ENCODE peak calls at places on chromosomes 5 and 9, in ten cellular contexts. R is prostate gland; Y is breast epithelium; W is GM23248; L is Peyer's patch; F is thyroid gland; G is effector memory CD4-positive, alpha-beta T cell; U is mammary epithelial cell; C is transverse colon; I is psoas muscle. S is an unnamed sample.

GRCh38 chr9:14515564-14516198 is 177.6 kb downstream of the ZDHHC21 start:
- DNase-seq in G (no peak), R (no peak), F (no peak), U (no peak), Y (no peak), I (peak; percentile 73), L (no peak), C (no peak), W (no peak), S (no peak)

GRCh38 chr5:172770675-172771438 is at the start of gene DUSP1:
- DNase-seq in Y (peak; percentile 99), G (peak; percentile 95), U (peak; percentile 95), F (peak; percentile 100), I (peak; percentile 100), C (peak; percentile 99), L (peak; percentile 100), W (peak; percentile 100), R (peak; percentile 99), S (peak; percentile 100)

GRCh38 chr9:125434986-125435775 is 173.6 kb downstream of the GAPVD1 start:
- DNase-seq in R (no peak), W (no peak), Y (no peak), U (no peak), I (no peak), F (no peak), C (no peak), L (peak; percentile 39), G (no peak), S (no peak)

GRCh38 chr5:36657563-36657995 is 51.2 kb downstream of the SLC1A3 start:
- DNase-seq in L (peak; percentile 65), F (peak; percentile 56), U (peak; percentile 99), W (peak; percentile 100), G (no peak), C (no peak), R (peak; percentile 86), Y (no peak), I (peak; percentile 48), S (peak; percentile 19)

GRCh38 chr5:13664377-13664776 is 280.1 kb downstream of the DNAH5 start:
- DNase-seq in U (peak; percentile 93), Y (no peak), C (no peak), F (no peak), I (no peak), L (no peak), R (no peak), W (peak; percentile 91), G (no peak), S (no peak)

GRCh38 chr5:80481019-80481893 is 6.6 kb upstream of the FAM151B start:
- DNase-seq in U (peak; percentile 50), G (no peak), I (no peak), F (peak; percentile 42), C (peak; percentile 40), Y (no peak), L (peak; percentile 76), R (peak; percentile 12), W (peak; percentile 78), S (no peak)

GRCh38 chr9:15104826-15105420 is 194.7 kb upstream of the FREM1 start:
- DNase-seq in C (no peak), F (peak; percentile 43), Y (no peak), L (peak; percentile 77), U (peak; percentile 20), W (peak; percentile 52), R (peak; percentile 5), G (no peak), I (no peak), S (peak; percentile 19)

GRCh38 chr5:4905674-4906528 is 234.2 kb upstream of the ADAMTS16 start:
- DNase-seq in I (peak; percentile 65), G (no peak), Y (no peak), C (peak; percentile 16), R (no peak), U (no peak), L (peak; percentile 55), W (no peak), F (peak; percentile 5), S (peak; percentile 70)

DNA sequence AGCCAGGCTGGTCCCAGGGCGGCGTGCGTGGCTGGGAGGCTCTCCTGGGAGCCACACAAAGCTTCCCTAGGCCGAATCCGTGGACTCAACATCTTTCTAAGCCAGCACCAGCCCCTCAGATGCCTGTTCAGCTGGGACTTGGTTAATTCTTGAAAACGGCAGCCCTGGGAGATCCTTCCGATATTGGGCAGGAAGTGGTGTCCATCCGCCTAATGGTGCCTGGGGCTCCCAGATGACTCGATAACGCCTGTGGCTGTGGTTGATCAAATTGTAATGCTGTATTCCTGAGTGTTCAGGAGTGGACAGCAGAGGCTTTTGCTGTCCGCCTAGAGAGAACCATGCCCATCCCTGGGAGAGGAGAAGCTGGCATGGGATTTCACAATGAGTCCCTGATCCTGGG is 14.1 kb downstream of the KCNT1 start:
- DNase-seq in L (no peak), I (no peak), F (no peak), Y (no peak), W (no peak), C (no peak), R (no peak), U (no peak), G (no peak), S (no peak)
- H3K27me3 ChIP-seq in L (no peaks in the 10 kb centered on the region), I (no peaks in the 10 kb centered on the region), F (peaks cover 3% of the 10 kb centered on the region), Y (no peaks in the 10 kb centered on the region), W (peaks cover 22% of the 10 kb centered on the region), C (peaks cover 72% of the 10 kb centered on the region), R (peaks cover 24% of the 10 kb centered on the region), U (peaks cover 23% of the 10 kb centered on the region), G (peaks cover 16% of the 10 kb centered on the region), S (no peaks in the 10 kb centered on the region)

DNA sequence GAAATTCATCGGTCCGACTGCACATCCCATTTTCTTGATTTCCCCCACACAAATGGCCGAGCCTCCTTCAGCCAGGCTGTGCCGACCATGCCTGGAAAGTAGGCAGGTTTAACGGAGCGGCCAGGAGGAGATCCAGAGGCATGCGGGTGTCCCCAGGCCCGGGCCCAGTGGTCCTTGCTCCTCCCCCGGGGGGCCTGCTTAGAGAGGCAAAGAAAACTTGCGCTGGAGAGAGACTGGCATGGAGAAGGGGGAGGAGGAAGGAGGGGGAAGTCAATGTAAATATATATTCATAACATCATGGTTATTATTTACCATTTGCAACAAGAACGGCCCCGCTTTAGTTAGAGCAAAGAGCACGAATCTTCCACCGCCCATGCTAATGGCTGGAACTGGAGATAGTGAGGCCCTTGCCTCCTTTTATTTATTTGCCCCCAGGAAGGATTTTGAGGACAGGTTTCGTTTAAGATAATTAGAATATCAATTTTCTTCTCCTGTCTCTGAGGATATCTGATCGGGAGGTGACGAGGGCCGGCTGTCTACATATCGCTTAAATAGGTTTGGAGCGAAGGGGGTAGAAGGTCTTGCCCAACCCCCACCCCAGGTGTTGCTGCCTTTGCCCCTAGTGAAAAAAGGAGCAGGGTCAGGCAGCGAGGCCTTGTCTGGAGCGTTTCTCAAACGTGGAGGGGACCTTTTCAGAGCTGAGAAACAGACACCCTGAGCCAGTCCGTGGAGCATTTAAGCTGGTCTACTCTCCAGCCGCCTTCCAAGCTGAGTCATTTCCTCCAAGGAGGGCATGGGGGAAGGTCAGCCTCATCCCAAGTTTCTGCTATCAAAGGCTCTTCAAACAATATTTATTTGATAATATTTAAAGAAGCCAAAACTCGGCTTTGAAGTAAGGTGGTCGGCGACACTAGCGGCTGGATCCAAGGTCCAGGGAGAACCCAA is 2.5 kb downstream of the BARHL1 start:
- DNase-seq in L (no peak), W (peak; percentile 34), R (no peak), U (no peak), G (no peak), I (no peak), C (no peak), Y (no peak), F (no peak), S (no peak)
- H3K27me3 ChIP-seq in L (peaks cover 95% of the 10 kb centered on the region), W (peaks cover 91% of the 10 kb centered on the region), R (peaks cover 73% of the 10 kb centered on the region), U (peaks cover 63% of the 10 kb centered on the region), G (peaks cover 86% of the 10 kb centered on the region), I (no peaks in the 10 kb centered on the region), C (peaks cover 100% of the 10 kb centered on the region), Y (peaks cover 31% of the 10 kb centered on the region), F (peaks cover 70% of the 10 kb centered on the region), S (peaks cover 14% of the 10 kb centered on the region)

GRCh38 chr9:90641868-90642558 is 611 bp downstream of the DIRAS2 start:
- DNase-seq in G (no peak), C (no peak), R (no peak), I (no peak), U (no peak), L (no peak), W (peak; percentile 1), Y (no peak), F (peak; percentile 33), S (no peak)

GRCh38 chr9:90647843-90648242 is 5.2 kb upstream of the DIRAS2 start:
- DNase-seq in U (no peak), G (no peak), R (no peak), F (no peak), C (no peak), Y (no peak), W (no peak), L (no peak), I (no peak), S (no peak)

GRCh38 chr9:90645721-90646120 is 3.1 kb upstream of the DIRAS2 start:
- DNase-seq in C (no peak), I (no peak), Y (no peak), R (no peak), F (no peak), G (no peak), U (no peak), W (no peak), L (no peak), S (no peak)

GRCh38 chr9:90641090-90641489 is 1.5 kb downstream of the DIRAS2 start:
- DNase-seq in F (no peak), L (no peak), W (no peak), R (no peak), U (no peak), Y (no peak), I (no peak), G (no peak), C (no peak), S (no peak)

DNA sequence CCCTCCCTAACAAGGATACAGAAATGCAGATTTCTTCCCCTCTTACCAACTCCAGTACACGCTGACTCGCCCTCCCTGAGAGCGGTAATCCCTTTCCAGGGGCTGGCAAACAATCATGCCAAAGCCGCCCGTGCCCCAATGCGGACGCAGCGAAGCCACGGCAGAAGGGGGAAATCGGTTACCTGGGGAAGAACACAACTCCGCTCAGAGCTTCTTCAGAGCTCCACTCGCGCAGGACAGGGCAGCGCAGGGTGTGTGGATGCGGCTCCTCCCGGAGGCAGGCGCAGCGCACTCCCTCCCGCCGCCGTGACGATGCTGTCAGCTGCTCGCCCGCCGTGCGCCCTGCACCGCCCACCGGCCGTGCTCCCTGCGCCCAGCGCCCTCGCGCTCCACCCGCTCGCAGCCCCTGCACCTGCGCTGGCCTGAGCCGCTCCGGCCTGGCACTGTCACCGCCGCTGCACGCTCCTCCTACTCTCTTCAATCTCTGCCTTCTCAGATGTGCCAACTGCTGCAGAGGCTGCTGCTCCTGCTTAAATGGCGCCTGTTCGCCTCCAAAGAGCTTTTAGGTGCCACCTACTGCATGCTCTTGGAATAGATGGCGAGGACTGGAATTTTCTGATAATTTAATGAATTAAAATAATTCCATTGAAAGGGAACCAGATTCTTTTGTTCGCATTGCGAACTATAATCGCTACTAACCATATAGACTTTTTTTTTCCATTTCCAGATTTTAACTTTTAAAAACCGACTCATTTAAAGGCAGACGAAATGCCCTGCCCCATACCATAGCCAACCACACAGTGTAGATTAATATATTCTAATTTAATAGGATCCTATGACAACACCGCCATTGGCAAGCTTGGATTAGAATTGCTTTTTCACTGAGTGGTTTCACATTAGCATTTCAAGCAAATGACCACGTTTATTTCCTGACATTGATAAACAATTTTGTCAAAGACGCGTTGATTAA is at the start of gene DIRAS2:
- DNase-seq in C (peak; percentile 54), Y (peak; percentile 72), R (peak; percentile 50), G (no peak), W (peak; percentile 68), U (peak; percentile 59), F (peak; percentile 96), L (peak; percentile 73), I (peak; percentile 24), S (no peak)
- H3K27me3 ChIP-seq in C (peaks cover 63% of the 10 kb centered on the region), Y (no peaks in the 10 kb centered on the region), R (no peaks in the 10 kb centered on the region), G (peaks cover 7% of the 10 kb centered on the region), W (peaks cover 7% of the 10 kb centered on the region), U (peaks cover 13% of the 10 kb centered on the region), F (no peaks in the 10 kb centered on the region), L (no peaks in the 10 kb centered on the region), I (no peaks in the 10 kb centered on the region), S (no peaks in the 10 kb centered on the region)

GRCh38 chr5:1203311-1203967 is 2.0 kb downstream of the SLC6A19 start:
- DNase-seq in W (no peak), C (no peak), R (no peak), U (no peak), G (no peak), I (peak; percentile 14), F (no peak), L (no peak), Y (no peak), S (no peak)
- H3K27me3 ChIP-seq in W (peaks cover 32% of the 10 kb centered on the region), C (peaks cover 48% of the 10 kb centered on the region), R (peaks cover 5% of the 10 kb centered on the region), U (peaks cover 13% of the 10 kb centered on the region), G (no peaks in the 10 kb centered on the region), I (no peaks in the 10 kb centered on the region), F (no peaks in the 10 kb centered on the region), L (no peaks in the 10 kb centered on the region), Y (no peaks in the 10 kb centered on the region), S (no peaks in the 10 kb centered on the region)